ENCODE peak calls at places on chromosomes 11 and 22, in four cellular contexts. A is EL; D is activated CD4-positive, alpha-beta T cell treated with anti-CD3 and anti-CD28 coated beads, Interleukin-2, amount 10 ng/mL, durations not matched to agents 7 days and 5 days; E is stimulated activated CD8-positive, alpha-beta memory T cell treated with anti-CD3 and anti-CD28 coated beads, Interleukin-4, amount 100 ng/mL, for 24 hours. X is an unnamed sample.
A peak's percentile ranks its signal among the peaks of the same experiment; 100 is the strongest.

GRCh38 chr22:44358723-44359440 is 46.1 kb upstream of the SHISAL1 start:
- DNase-seq in A (no peak), D (no peak), E (no peak), X (no peak)

GRCh38 chr22:36339171-36340065 is 48.3 kb downstream of the MYH9 start:
- DNase-seq in A (peak; percentile 82), D (peak; percentile 48), E (no peak), X (no peak)

GRCh38 chr11:41954034-41954433 is 494.6 kb upstream of the LRRC4C start:
- DNase-seq in A (peak; percentile 0), D (no peak), E (no peak), X (no peak)

GRCh38 chr11:5929571-5929970 is 12.5 kb upstream of the OR56A3 start:
- DNase-seq in A (no peak), D (no peak), E (no peak), X (no peak)

GRCh38 chr11:21888814-21889213 is 304.1 kb upstream of the ANO5 start:
- DNase-seq in A (no peak), D (no peak), E (no peak), X (no peak)

GRCh38 chr22:28600546-28601143 is 79.0 kb downstream of the TTC28 start:
- DNase-seq in A (peak; percentile 54), D (peak; percentile 56), E (no peak), X (peak; percentile 31)

GRCh38 chr22:31446208-31446607 is 43.4 kb downstream of the EIF4ENIF1 start:
- DNase-seq in A (no peak), D (no peak), E (no peak), X (no peak)

GRCh38 chr11:119647254-119647653 is 81.7 kb downstream of the NECTIN1 start:
- DNase-seq in A (no peak), D (no peak), E (no peak), X (no peak)

GRCh38 chr11:35286156-35286555 is 133.2 kb downstream of the SLC1A2 start:
- DNase-seq in A (no peak), D (no peak), E (no peak), X (no peak)

GRCh38 chr11:134416726-134417125 is 4.7 kb upstream of the B3GAT1 start:
- DNase-seq in A (no peak), D (no peak), E (no peak), X (no peak)

GRCh38 chr11:10998674-10999073 is 140.8 kb upstream of the ZBED5 start:
- DNase-seq in A (no peak), D (no peak), E (no peak), X (no peak)

GRCh38 chr11:16338397-16338796 is 17.9 kb downstream of the SOX6 start:
- DNase-seq in A (peak; percentile 13), D (no peak), E (no peak), X (no peak)

X was measured in GM20000.